ENCODE peak calls at places on chromosome 1, in four cellular contexts. One of them, this sample, is unnamed. For H3K4me1, the result is how much of the 10 kb centered on the place peaks cover.

GRCh38 chr1:225519166-225519863 is 91.5 kb upstream of the LBR start:
- DNase-seq in HepG2: no peak
- DNase-seq in stomach: no peak
- DNase-seq in H1: peak
- DNase-seq in this sample: no peak

GRCh38 chr1:64675718-64676345 is 69.0 kb upstream of the RAVER2 start:
- DNase-seq in HepG2: peak
- DNase-seq in stomach: no peak
- DNase-seq in H1: no peak
- DNase-seq in this sample: no peak

GRCh38 chr1:20355828-20356735 is 65.4 kb downstream of the VWA5B1 start:
- DNase-seq in HepG2: no peak
- DNase-seq in stomach: no peak
- DNase-seq in H1: no peak
- DNase-seq in this sample: no peak

GRCh38 chr1:245867724-245868123 is 639.4 kb downstream of the SMYD3 start:
- DNase-seq in HepG2: no peak
- DNase-seq in stomach: no peak
- DNase-seq in H1: no peak
- DNase-seq in this sample: no peak

GRCh38 chr1:158035976-158036583 is 42.6 kb downstream of the KIRREL1 start:
- DNase-seq in HepG2: peak
- DNase-seq in stomach: no peak
- DNase-seq in H1: no peak
- DNase-seq in this sample: peak

GRCh38 chr1:10431065-10431730 is 965 bp downstream of the CENPS start:
- DNase-seq in HepG2: no peak
- DNase-seq in stomach: no peak
- DNase-seq in H1: no peak
- DNase-seq in this sample: no peak

GRCh38 chr1:63557365-63557987 is 34.2 kb downstream of the EFCAB7 start:
- DNase-seq in HepG2: peak
- DNase-seq in stomach: no peak
- DNase-seq in H1: peak
- DNase-seq in this sample: no peak

GRCh38 chr1:32063261-32063681 is 9.5 kb upstream of the TMEM39B start:
- DNase-seq in HepG2: peak
- DNase-seq in stomach: no peak
- DNase-seq in H1: no peak
- DNase-seq in this sample: no peak

GRCh38 chr1:1198423-1199140 is 7.8 kb downstream of the TNFRSF18 start:
- DNase-seq in HepG2: no peak
- DNase-seq in stomach: no peak
- DNase-seq in H1: peak
- DNase-seq in this sample: no peak

GRCh38 chr1:227886993-227887696 is 60.6 kb downstream of the WNT9A start:
- DNase-seq in HepG2: no peak
- DNase-seq in stomach: peak
- DNase-seq in H1: peak
- DNase-seq in this sample: peak

GRCh38 chr1:147891088-147891487 is 11.5 kb upstream of the GJA8 start:
- DNase-seq in HepG2: no peak
- DNase-seq in stomach: no peak
- DNase-seq in H1: no peak
- DNase-seq in this sample: no peak
- TF ChIP-seq EP300 in HepG2: no peak
- TF ChIP-seq EP300 in stomach: no peak
- TF ChIP-seq EP300 in H1: no peak
- TF ChIP-seq EP300 in this sample: no peak

DNA sequence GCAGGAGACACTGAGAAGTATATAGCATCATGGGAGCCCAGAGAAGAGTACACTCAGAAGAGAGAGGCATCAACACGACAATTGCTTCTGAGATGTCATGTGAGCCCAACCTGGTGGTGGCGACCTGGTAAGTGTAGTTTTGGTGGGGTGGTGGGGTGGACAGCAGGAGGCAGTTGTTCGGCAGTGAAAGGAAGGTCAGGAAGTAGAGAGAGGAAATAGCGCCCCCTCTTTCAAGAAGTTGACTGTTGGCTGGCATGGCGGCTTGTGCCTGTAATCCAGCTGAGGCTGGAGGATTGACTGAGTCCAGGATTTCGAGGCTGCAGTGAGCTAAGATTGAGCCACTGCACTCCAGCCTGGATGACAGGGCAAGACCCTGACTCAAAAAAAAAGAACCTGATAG is 12.6 kb downstream of the RSPO1 start:
- DNase-seq in HepG2: no peak
- DNase-seq in stomach: no peak
- DNase-seq in H1: no peak
- DNase-seq in this sample: no peak
- H3K4me1 ChIP-seq in HepG2: under half
- H3K4me1 ChIP-seq in stomach: under half
- H3K4me1 ChIP-seq in H1: under half
- H3K4me1 ChIP-seq in this sample: under half

GRCh38 chr1:173405281-173405680 is 71.9 kb upstream of the PRDX6 start:
- DNase-seq in HepG2: no peak
- DNase-seq in stomach: no peak
- DNase-seq in H1: no peak
- DNase-seq in this sample: no peak
- H3K27ac ChIP-seq in HepG2: no peak
- H3K27ac ChIP-seq in stomach: no peak
- H3K27ac ChIP-seq in H1: no peak
- H3K27ac ChIP-seq in this sample: no peak

GRCh38 chr1:205502111-205502810 is 2.2 kb upstream of the CDK18 start:
- DNase-seq in HepG2: no peak
- DNase-seq in stomach: no peak
- DNase-seq in H1: no peak
- DNase-seq in this sample: no peak

GRCh38 chr1:205497351-205497750 is 7.1 kb upstream of the CDK18 start:
- DNase-seq in HepG2: no peak
- DNase-seq in stomach: peak
- DNase-seq in H1: no peak
- DNase-seq in this sample: no peak

GRCh38 chr1:205502992-205503391 is 1.5 kb upstream of the CDK18 start:
- DNase-seq in HepG2: no peak
- DNase-seq in stomach: no peak
- DNase-seq in H1: no peak
- DNase-seq in this sample: no peak

GRCh38 chr1:205499789-205500188 is 4.7 kb upstream of the CDK18 start:
- DNase-seq in HepG2: no peak
- DNase-seq in stomach: no peak
- DNase-seq in H1: no peak
- DNase-seq in this sample: no peak

DNA sequence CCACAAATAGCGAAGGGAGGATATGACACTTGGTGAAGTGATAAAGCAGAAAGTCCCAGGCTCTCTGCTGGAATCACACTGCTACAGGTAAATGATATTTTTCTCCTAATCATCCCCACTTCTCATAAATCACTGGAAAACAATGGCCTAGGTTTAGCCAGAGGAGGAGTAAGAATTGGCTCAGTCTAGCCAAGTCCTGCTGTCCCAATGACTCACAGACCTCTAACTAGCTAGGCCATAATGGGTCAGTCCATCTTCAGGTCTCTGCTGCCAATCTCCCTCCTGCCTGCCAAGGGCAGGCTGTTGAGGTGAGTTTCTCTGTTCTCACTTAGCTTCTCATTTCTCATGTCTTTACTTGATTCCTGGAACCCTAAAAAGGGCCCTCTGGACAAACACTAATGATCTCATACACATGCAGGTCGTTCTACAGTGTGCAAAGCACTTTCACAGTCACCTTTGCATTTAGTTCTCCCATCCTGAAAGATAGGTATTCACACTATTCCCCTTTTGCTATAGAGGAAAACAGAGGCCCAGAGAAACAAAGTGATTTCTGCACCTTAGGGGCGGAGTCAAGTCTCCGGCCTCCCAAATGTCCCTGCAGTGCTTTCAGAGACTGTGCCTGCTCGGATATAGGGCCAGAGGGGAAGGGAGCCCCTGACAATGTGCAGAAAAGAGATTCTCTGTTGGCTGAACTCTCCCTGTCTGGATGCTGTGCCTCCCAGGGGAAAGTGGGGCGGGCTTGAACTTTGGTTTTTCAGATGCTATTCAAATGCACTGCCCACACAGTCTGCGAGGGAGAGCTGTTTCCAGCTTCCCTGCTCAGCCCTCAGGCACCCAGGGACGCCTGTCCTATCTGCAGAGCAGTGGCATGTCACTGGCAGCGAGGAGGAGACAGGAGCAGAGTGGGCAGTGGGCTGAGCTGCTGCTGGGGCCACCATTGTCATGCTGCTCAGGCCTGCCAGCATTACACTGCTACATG is 3.9 kb upstream of the CDK18 start:
- DNase-seq in HepG2: peak
- DNase-seq in stomach: no peak
- DNase-seq in H1: no peak
- DNase-seq in this sample: no peak
- TF ChIP-seq EP300 in HepG2: no peak
- TF ChIP-seq EP300 in stomach: no peak
- TF ChIP-seq EP300 in H1: no peak
- TF ChIP-seq EP300 in this sample: no peak

GRCh38 chr1:154414606-154415005 is 9.5 kb downstream of the IL6R start:
- DNase-seq in HepG2: no peak
- DNase-seq in stomach: peak
- DNase-seq in H1: no peak
- DNase-seq in this sample: no peak
- H3K4me1 ChIP-seq in HepG2: half or more
- H3K4me1 ChIP-seq in stomach: under half
- H3K4me1 ChIP-seq in H1: under half
- H3K4me1 ChIP-seq in this sample: half or more

GRCh38 chr1:209106861-209107260 is 476.7 kb upstream of the CAMK1G start:
- DNase-seq in HepG2: no peak
- DNase-seq in stomach: no peak
- DNase-seq in H1: no peak
- DNase-seq in this sample: no peak
- H3K27ac ChIP-seq in HepG2: no peak
- H3K27ac ChIP-seq in stomach: no peak
- H3K27ac ChIP-seq in H1: no peak
- H3K27ac ChIP-seq in this sample: no peak

GRCh38 chr1:52323731-52324130 is 42.3 kb downstream of the CC2D1B start:
- DNase-seq in HepG2: no peak
- DNase-seq in stomach: no peak
- DNase-seq in H1: no peak
- DNase-seq in this sample: no peak
- TF ChIP-seq EP300 in HepG2: no peak
- TF ChIP-seq EP300 in stomach: no peak
- TF ChIP-seq EP300 in H1: no peak
- TF ChIP-seq EP300 in this sample: no peak

GRCh38 chr1:201916649-201917249 is 28.1 kb downstream of the SHISA4 start:
- DNase-seq in HepG2: peak
- DNase-seq in stomach: peak
- DNase-seq in H1: no peak
- DNase-seq in this sample: peak
- H3K4me1 ChIP-seq in HepG2: under half
- H3K4me1 ChIP-seq in stomach: under half
- H3K4me1 ChIP-seq in H1: under half
- H3K4me1 ChIP-seq in this sample: half or more